ENCODE peak calls at places on chromosomes 7 and 10, in five cellular contexts. I is Caki2; L is stimulated activated CD4-positive, alpha-beta T cell treated with anti-CD3 and anti-CD28 coated beads, Interleukin-1b, Interleukin-23, amount 100 ng/mL, for 24 hours; C is heart right ventricle; V is GM04504. Y is an unnamed sample.

GRCh38 chr7:22557167-22557566 is 57.2 kb upstream of the STEAP1B start:
- DNase-seq in I (no peak), C (no peak), V (no peak), L (no peak), Y (no peak)

GRCh38 chr10:116741391-116742351 is 695 bp downstream of the HSPA12A start:
- DNase-seq in I (no peak), V (no peak), C (peak), L (no peak), Y (no peak)

GRCh38 chr7:107659666-107660065 is 962 bp upstream of the SLC26A4 start:
- DNase-seq in C (no peak), L (no peak), V (peak), I (no peak), Y (peak)

GRCh38 chr7:47471358-47471703 is 110.6 kb downstream of the TNS3 start:
- DNase-seq in I (no peak), V (no peak), L (no peak), C (no peak), Y (no peak)

GRCh38 chr7:151694441-151694827 is 174.7 kb upstream of the RHEB start:
- DNase-seq in I (no peak), V (no peak), C (no peak), L (no peak), Y (no peak)

GRCh38 chr10:107803541-107803940 is 639.0 kb upstream of the SORCS1 start:
- DNase-seq in I (no peak), V (no peak), L (no peak), C (no peak), Y (no peak)

GRCh38 chr7:32929430-32930161 is 27.6 kb upstream of the FKBP9 start:
- DNase-seq in C (no peak), I (no peak), L (no peak), V (no peak), Y (no peak)

GRCh38 chr7:148712610-148713330 is 14.1 kb downstream of the CUL1 start:
- DNase-seq in V (no peak), I (no peak), L (no peak), C (no peak), Y (no peak)

GRCh38 chr10:116836902-116837513 is 12.3 kb upstream of the ENO4 start:
- DNase-seq in C (no peak), L (no peak), V (no peak), I (no peak), Y (no peak)

GRCh38 chr7:136869006-136869961 is 832 bp downstream of the CHRM2 start:
- DNase-seq in C (peak), L (no peak), V (no peak), I (no peak), Y (no peak)

GRCh38 chr10:28396317-28396716 is 93.5 kb upstream of the MPP7 start:
- DNase-seq in C (no peak), I (no peak), L (no peak), V (peak), Y (no peak)

GRCh38 chr10:124225468-124226270 is 132.3 kb upstream of the CHST15 start:
- DNase-seq in L (no peak), I (no peak), V (no peak), C (no peak), Y (no peak)

GRCh38 chr7:18102576-18102975 is 74.9 kb upstream of the PRPS1L1 start:
- DNase-seq in I (no peak), L (no peak), V (no peak), C (no peak), Y (no peak)

GRCh38 chr10:43057231-43057711 is 19.6 kb upstream of the RET start:
- DNase-seq in V (no peak), C (no peak), L (no peak), I (no peak), Y (no peak)

GRCh38 chr10:24196426-24197039 is 12.4 kb upstream of the KIAA1217 start:
- DNase-seq in L (peak), V (peak), I (peak), C (peak), Y (peak)

GRCh38 chr10:43209651-43210141 is 57.2 kb downstream of the RASGEF1A start:
- DNase-seq in I (no peak), L (no peak), V (no peak), C (no peak), Y (no peak)

GRCh38 chr10:112795067-112795466 is 155.0 kb upstream of the TCF7L2 start:
- DNase-seq in C (no peak), L (no peak), I (no peak), V (no peak), Y (no peak)

GRCh38 chr10:97940534-97940933 is 89.9 kb downstream of the CRTAC1 start:
- DNase-seq in I (no peak), V (no peak), C (no peak), L (no peak), Y (no peak)

GRCh38 chr10:61320996-61321395 is 132.2 kb downstream of the TMEM26 start:
- DNase-seq in I (no peak), C (no peak), V (no peak), L (no peak), Y (no peak)

GRCh38 chr10:114223066-114223465 is 16.0 kb upstream of the VWA2 start:
- DNase-seq in V (no peak), C (peak), I (no peak), L (no peak), Y (no peak)

GRCh38 chr7:56009695-56010094 is 41.5 kb downstream of the PSPH start:
- DNase-seq in I (peak), C (peak), L (no peak), V (no peak), Y (no peak)

GRCh38 chr7:159218216-159219006 is 73.7 kb upstream of the VIPR2 start:
- DNase-seq in C (no peak), I (peak), L (no peak), V (no peak), Y (peak)

GRCh38 chr10:133162178-133162909 is 2.3 kb downstream of the KNDC1 start:
- DNase-seq in I (no peak), V (no peak), C (no peak), L (no peak), Y (no peak)

GRCh38 chr10:24396396-24396795 is 187.5 kb downstream of the KIAA1217 start:
- DNase-seq in L (no peak), C (no peak), I (no peak), V (no peak), Y (no peak)

GRCh38 chr7:74061840-74062539 is 21.6 kb upstream of the LIMK1 start:
- DNase-seq in L (no peak), V (peak), I (peak), C (peak), Y (peak)

GRCh38 chr7:155449880-155450557 is 7.9 kb upstream of the EN2 start:
- DNase-seq in L (no peak), C (no peak), I (no peak), V (no peak), Y (no peak)

GRCh38 chr10:86932674-86933073 is 24.7 kb downstream of the MMRN2 start:
- DNase-seq in V (no peak), L (no peak), C (no peak), I (no peak), Y (no peak)

GRCh38 chr7:2438181-2438580 is 34.8 kb downstream of the CHST12 start:
- DNase-seq in L (no peak), C (no peak), I (no peak), V (no peak), Y (no peak)

GRCh38 chr10:133126431-133127290 is 33.4 kb upstream of the KNDC1 start:
- DNase-seq in C (no peak), V (no peak), I (no peak), L (no peak), Y (no peak)